ENCODE peak calls at places on chromosomes 3 and 15, in six cellular contexts. L, Y, R, F, K and G are unnamed samples. For H3K4me1, the result is how much of the 10 kb centered on the place peaks cover.

GRCh38 chr15:101250931-101251829 is 668 bp downstream of the CHSY1 start:
- DNase-seq in R (no peak), L (peak), Y (peak), K (peak), F (no peak), G (no peak)

GRCh38 chr3:169868369-169868768 is 1.4 kb downstream of the LRRC31 start:
- DNase-seq in K (no peak), F (no peak), R (no peak), Y (no peak), L (no peak), G (no peak)

GRCh38 chr3:165185707-165186327 is 10.4 kb downstream of the SLITRK3 start:
- DNase-seq in F (peak), L (no peak), Y (no peak), K (peak), R (no peak), G (no peak)

GRCh38 chr3:139653582-139653981 is 24.2 kb downstream of the NMNAT3 start:
- DNase-seq in K (peak), F (no peak), Y (no peak), R (peak), L (no peak), G (no peak)

GRCh38 chr15:66004618-66005262 is 135.4 kb downstream of the RAB11A start:
- DNase-seq in R (no peak), Y (no peak), K (peak), L (no peak), F (peak), G (no peak)

GRCh38 chr15:69926011-69926410 is 171.7 kb downstream of the TLE3 start:
- DNase-seq in L (no peak), Y (no peak), R (no peak), K (no peak), F (no peak), G (no peak)

GRCh38 chr3:2927252-2927651 is 182.9 kb downstream of the IL5RA start:
- DNase-seq in K (no peak), L (no peak), Y (no peak), F (no peak), R (no peak), G (no peak)

GRCh38 chr3:159635047-159635641 is 353.5 kb upstream of the IL12A start:
- DNase-seq in R (no peak), Y (no peak), L (no peak), K (peak), F (peak), G (no peak)

GRCh38 chr3:115814778-115815380 is 191.6 kb downstream of the GAP43 start:
- DNase-seq in Y (peak), F (peak), K (peak), L (peak), R (peak), G (peak)

GRCh38 chr15:40908095-40908494 is 13.8 kb downstream of the VPS18 start:
- DNase-seq in L (no peak), Y (no peak), K (no peak), F (no peak), R (no peak), G (no peak)

GRCh38 chr15:40904552-40905201 is 10.4 kb downstream of the VPS18 start:
- DNase-seq in F (no peak), L (no peak), Y (no peak), K (no peak), R (no peak), G (no peak)

GRCh38 chr15:40909662-40910625 is 15.7 kb downstream of the VPS18 start:
- DNase-seq in K (no peak), F (no peak), Y (no peak), L (no peak), R (no peak), G (peak)

GRCh38 chr15:40906101-40906946 is 12.1 kb downstream of the VPS18 start:
- DNase-seq in F (peak), Y (peak), R (peak), L (peak), K (peak), G (peak)

DNA sequence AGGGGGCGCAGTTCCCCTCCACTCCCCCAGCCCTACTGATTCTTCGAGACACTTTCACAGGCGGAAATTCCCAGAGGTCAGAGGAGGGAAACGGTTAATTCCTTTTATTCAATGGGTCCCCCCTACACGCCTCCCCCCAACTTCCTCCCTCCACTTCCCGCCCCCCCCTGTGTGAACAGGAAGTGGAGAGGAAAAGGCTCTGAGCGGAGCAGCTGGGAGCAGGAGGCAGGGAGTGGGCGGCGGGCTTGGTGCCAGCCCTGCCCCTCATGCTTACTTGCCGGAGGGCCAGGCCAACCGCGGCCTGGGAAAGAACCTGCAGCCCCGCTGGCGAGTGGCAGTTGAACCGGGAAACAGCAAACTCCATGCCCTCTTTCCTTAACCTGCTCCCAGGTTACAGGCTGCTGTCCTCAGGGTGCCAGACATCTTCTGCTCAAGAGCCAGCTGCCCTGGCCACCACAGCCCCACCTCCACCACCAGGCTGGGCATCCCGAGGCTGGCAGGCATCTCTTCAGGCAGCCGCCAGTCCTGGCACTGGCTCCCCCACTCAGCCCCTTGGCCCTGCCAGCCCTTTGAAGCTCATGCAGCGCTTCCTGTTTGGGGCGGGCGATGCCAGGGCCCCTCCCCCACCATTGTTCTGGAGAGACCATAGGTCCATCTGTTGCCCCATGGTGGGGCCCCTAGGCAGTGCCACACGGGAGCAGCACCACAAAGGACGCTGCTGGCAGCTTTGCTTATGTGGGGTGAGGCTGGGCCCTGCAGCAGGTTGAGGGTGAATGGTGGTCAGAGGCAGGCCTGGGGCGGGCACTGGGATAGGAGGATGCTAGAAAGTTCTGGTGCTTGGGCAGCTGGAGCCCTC is 12.9 kb downstream of the VPS18 start:
- DNase-seq in L (peak), Y (peak), F (peak), K (no peak), R (no peak), G (no peak)
- H3K4me1 ChIP-seq in L (under half), Y (under half), F (under half), K (under half), R (under half), G (under half)

GRCh38 chr3:69091389-69092029 is 6.8 kb downstream of the ARL6IP5 start:
- DNase-seq in F (no peak), K (no peak), L (no peak), Y (no peak), R (no peak), G (no peak)
- H3K4me1 ChIP-seq in F (under half), K (under half), L (under half), Y (half or more), R (half or more), G (under half)

GRCh38 chr3:184785106-184785505 is 26.9 kb upstream of the VPS8 start:
- DNase-seq in R (no peak), F (no peak), K (no peak), L (no peak), Y (no peak), G (no peak)
- H3K4me1 ChIP-seq in R (under half), F (under half), K (under half), L (under half), Y (under half), G (under half)

GRCh38 chr3:152322756-152323155 is 54.0 kb downstream of the MBNL1 start:
- DNase-seq in L (no peak), R (no peak), Y (no peak), F (no peak), K (no peak), G (no peak)

GRCh38 chr3:152321321-152321720 is 52.6 kb downstream of the MBNL1 start:
- DNase-seq in F (no peak), Y (no peak), R (no peak), K (no peak), L (no peak), G (no peak)

GRCh38 chr3:152325136-152325535 is 56.4 kb downstream of the MBNL1 start:
- DNase-seq in K (no peak), Y (no peak), R (no peak), L (no peak), F (no peak), G (no peak)

GRCh38 chr3:152321806-152322377 is 53.2 kb downstream of the MBNL1 start:
- DNase-seq in L (no peak), F (no peak), Y (no peak), R (no peak), K (no peak), G (no peak)

DNA sequence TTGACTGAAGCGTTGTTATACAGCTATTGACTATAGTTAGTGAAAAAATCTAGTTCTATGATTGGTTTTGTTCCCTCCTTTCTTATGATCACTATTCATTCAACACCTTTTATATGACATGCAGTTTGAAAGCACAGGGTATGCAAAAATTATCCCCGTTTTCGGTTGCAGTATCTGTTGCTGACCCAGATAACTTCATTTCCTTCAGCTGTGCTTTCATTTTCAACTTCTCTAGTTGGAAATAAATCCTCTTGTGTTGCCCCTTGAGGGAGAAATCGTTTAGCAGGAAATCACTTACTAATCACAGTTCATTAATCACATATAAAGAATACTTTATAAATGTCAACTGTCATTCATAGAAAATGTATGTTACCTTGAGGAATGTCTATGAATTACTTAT is 55.1 kb downstream of the MBNL1 start:
- DNase-seq in F (no peak), Y (no peak), L (no peak), K (no peak), R (no peak), G (no peak)
- H3K4me1 ChIP-seq in F (under half), Y (under half), L (under half), K (under half), R (under half), G (under half)

GRCh38 chr15:90038639-90039095 is 37.5 kb downstream of the ZNF710 start:
- DNase-seq in R (no peak), Y (no peak), F (no peak), L (no peak), K (peak), G (no peak)
- H3K4me1 ChIP-seq in R (under half), Y (under half), F (under half), L (under half), K (under half), G (under half)

GRCh38 chr3:130905551-130905950 is 11.7 kb downstream of the ATP2C1 start:
- DNase-seq in K (no peak), F (peak), R (no peak), Y (no peak), L (no peak), G (no peak)
- H3K4me1 ChIP-seq in K (under half), F (under half), R (under half), Y (under half), L (under half), G (under half)

GRCh38 chr15:78934063-78935023 is 10.5 kb downstream of the CTSH start:
- DNase-seq in K (no peak), L (no peak), F (no peak), R (peak), Y (no peak), G (no peak)
- H3K4me1 ChIP-seq in K (under half), L (under half), F (under half), R (under half), Y (under half), G (under half)

GRCh38 chr15:68796576-68796975 is 24.1 kb downstream of the ANP32A start:
- DNase-seq in Y (no peak), R (no peak), L (no peak), K (no peak), F (no peak), G (no peak)

GRCh38 chr15:68795298-68795848 is 25.3 kb downstream of the ANP32A start:
- DNase-seq in F (peak), Y (peak), R (peak), K (no peak), L (peak), G (peak)

GRCh38 chr15:68798695-68799094 is 22.0 kb downstream of the ANP32A start:
- DNase-seq in F (no peak), Y (no peak), L (no peak), K (no peak), R (peak), G (no peak)

GRCh38 chr15:68797157-68797556 is 23.5 kb downstream of the ANP32A start:
- DNase-seq in K (no peak), Y (no peak), R (no peak), F (peak), L (no peak), G (no peak)

DNA sequence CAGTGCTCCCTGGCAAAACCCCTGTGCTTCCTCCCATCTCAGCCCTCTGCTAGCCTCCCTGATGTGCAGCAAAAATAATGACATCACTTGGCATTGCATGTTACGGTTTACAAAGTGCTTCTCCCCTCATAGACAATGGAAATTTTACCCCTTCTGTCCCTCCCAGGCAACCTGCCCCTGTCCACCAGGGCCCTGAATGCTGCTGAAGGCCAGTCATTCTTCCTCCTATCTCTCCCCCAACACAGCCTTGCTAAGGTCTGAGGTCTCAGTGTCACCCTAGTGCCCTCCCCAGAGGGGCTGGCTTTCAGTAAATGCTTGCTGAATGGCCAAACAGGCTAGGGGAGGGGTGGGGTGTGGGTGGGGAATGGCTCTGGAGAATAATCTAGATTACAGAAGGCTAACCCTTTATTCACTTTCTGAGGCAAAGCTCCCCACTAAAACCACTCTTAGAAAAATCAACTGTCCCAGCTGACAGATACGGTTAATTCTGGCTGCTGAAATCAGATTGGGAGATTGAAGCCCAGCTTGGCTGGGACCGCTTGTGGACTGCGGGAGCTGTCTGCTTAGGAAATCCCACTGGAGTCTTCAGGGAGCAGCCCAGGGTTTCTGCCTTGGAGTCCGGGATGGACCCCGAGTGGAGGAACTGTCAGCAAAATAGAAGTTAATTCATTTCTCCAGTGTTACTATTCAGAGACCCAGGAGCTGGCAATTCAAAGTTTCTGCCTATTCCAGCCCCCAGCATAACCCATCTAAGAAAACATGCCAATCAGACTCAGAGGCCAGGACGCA is 22.9 kb downstream of the ANP32A start:
- DNase-seq in F (no peak), Y (no peak), R (no peak), L (no peak), K (no peak), G (no peak)
- H3K4me1 ChIP-seq in F (under half), Y (under half), R (half or more), L (under half), K (under half), G (under half)